ENCODE peak calls at places on chromosome 21, in nine cellular contexts. One of them, this sample, is unnamed.

GRCh38 chr21:33587792-33588484 is 546 bp downstream of the DONSON start:
- DNase-seq in H1: no peak
- DNase-seq in HCT116: no peak
- DNase-seq in stomach: peak
- DNase-seq in breast epithelium: no peak
- DNase-seq in endothelial cell of umbilical vein: peak
- DNase-seq in GM12892: peak
- DNase-seq in K562: peak
- DNase-seq in GM23338: peak
- DNase-seq in this sample: peak

GRCh38 chr21:25215698-25216384 is 391.4 kb downstream of the MRPL39 start:
- DNase-seq in H1: no peak
- DNase-seq in HCT116: no peak
- DNase-seq in stomach: no peak
- DNase-seq in breast epithelium: no peak
- DNase-seq in endothelial cell of umbilical vein: no peak
- DNase-seq in GM12892: no peak
- DNase-seq in K562: no peak
- DNase-seq in GM23338: no peak
- DNase-seq in this sample: no peak

GRCh38 chr21:33305344-33305671 is 19.5 kb upstream of the IFNAR1 start:
- DNase-seq in H1: no peak
- DNase-seq in HCT116: no peak
- DNase-seq in stomach: no peak
- DNase-seq in breast epithelium: no peak
- DNase-seq in endothelial cell of umbilical vein: no peak
- DNase-seq in GM12892: no peak
- DNase-seq in K562: no peak
- DNase-seq in GM23338: no peak
- DNase-seq in this sample: no peak

GRCh38 chr21:37207441-37208009 is 59.6 kb downstream of the VPS26C start:
- DNase-seq in H1: no peak
- DNase-seq in HCT116: peak
- DNase-seq in stomach: no peak
- DNase-seq in breast epithelium: peak
- DNase-seq in endothelial cell of umbilical vein: no peak
- DNase-seq in GM12892: peak
- DNase-seq in K562: no peak
- DNase-seq in GM23338: no peak
- DNase-seq in this sample: peak

GRCh38 chr21:25421327-25422028 is 185.8 kb downstream of the MRPL39 start:
- DNase-seq in H1: peak
- DNase-seq in HCT116: no peak
- DNase-seq in stomach: peak
- DNase-seq in breast epithelium: no peak
- DNase-seq in endothelial cell of umbilical vein: peak
- DNase-seq in GM12892: no peak
- DNase-seq in K562: peak
- DNase-seq in GM23338: peak
- DNase-seq in this sample: peak

GRCh38 chr21:29854795-29855194 is 85.0 kb downstream of the GRIK1 start:
- DNase-seq in H1: no peak
- DNase-seq in HCT116: no peak
- DNase-seq in stomach: no peak
- DNase-seq in breast epithelium: no peak
- DNase-seq in endothelial cell of umbilical vein: no peak
- DNase-seq in GM12892: no peak
- DNase-seq in K562: no peak
- DNase-seq in GM23338: no peak
- DNase-seq in this sample: no peak

GRCh38 chr21:15520811-15521643 is 208.8 kb upstream of the USP25 start:
- DNase-seq in H1: no peak
- DNase-seq in HCT116: no peak
- DNase-seq in stomach: no peak
- DNase-seq in breast epithelium: no peak
- DNase-seq in endothelial cell of umbilical vein: no peak
- DNase-seq in GM12892: no peak
- DNase-seq in K562: no peak
- DNase-seq in GM23338: peak
- DNase-seq in this sample: no peak

GRCh38 chr21:28758042-28758882 is 234.4 kb downstream of the LTN1 start:
- DNase-seq in H1: no peak
- DNase-seq in HCT116: no peak
- DNase-seq in stomach: no peak
- DNase-seq in breast epithelium: no peak
- DNase-seq in endothelial cell of umbilical vein: no peak
- DNase-seq in GM12892: no peak
- DNase-seq in K562: no peak
- DNase-seq in GM23338: no peak
- DNase-seq in this sample: no peak

GRCh38 chr21:27424601-27425000 is 457.7 kb upstream of the ADAMTS5 start:
- DNase-seq in H1: no peak
- DNase-seq in HCT116: no peak
- DNase-seq in stomach: no peak
- DNase-seq in breast epithelium: no peak
- DNase-seq in endothelial cell of umbilical vein: no peak
- DNase-seq in GM12892: no peak
- DNase-seq in K562: no peak
- DNase-seq in GM23338: no peak
- DNase-seq in this sample: no peak

GRCh38 chr21:27421654-27422053 is 454.8 kb upstream of the ADAMTS5 start:
- DNase-seq in H1: no peak
- DNase-seq in HCT116: no peak
- DNase-seq in stomach: no peak
- DNase-seq in breast epithelium: no peak
- DNase-seq in endothelial cell of umbilical vein: no peak
- DNase-seq in GM12892: no peak
- DNase-seq in K562: no peak
- DNase-seq in GM23338: no peak
- DNase-seq in this sample: no peak

GRCh38 chr21:27423906-27424595 is 457.2 kb upstream of the ADAMTS5 start:
- DNase-seq in H1: peak
- DNase-seq in HCT116: no peak
- DNase-seq in stomach: no peak
- DNase-seq in breast epithelium: no peak
- DNase-seq in endothelial cell of umbilical vein: no peak
- DNase-seq in GM12892: no peak
- DNase-seq in K562: no peak
- DNase-seq in GM23338: peak
- DNase-seq in this sample: no peak

GRCh38 chr21:27422435-27422834 is 455.5 kb upstream of the ADAMTS5 start:
- DNase-seq in H1: no peak
- DNase-seq in HCT116: no peak
- DNase-seq in stomach: no peak
- DNase-seq in breast epithelium: no peak
- DNase-seq in endothelial cell of umbilical vein: no peak
- DNase-seq in GM12892: no peak
- DNase-seq in K562: no peak
- DNase-seq in GM23338: no peak
- DNase-seq in this sample: no peak

DNA sequence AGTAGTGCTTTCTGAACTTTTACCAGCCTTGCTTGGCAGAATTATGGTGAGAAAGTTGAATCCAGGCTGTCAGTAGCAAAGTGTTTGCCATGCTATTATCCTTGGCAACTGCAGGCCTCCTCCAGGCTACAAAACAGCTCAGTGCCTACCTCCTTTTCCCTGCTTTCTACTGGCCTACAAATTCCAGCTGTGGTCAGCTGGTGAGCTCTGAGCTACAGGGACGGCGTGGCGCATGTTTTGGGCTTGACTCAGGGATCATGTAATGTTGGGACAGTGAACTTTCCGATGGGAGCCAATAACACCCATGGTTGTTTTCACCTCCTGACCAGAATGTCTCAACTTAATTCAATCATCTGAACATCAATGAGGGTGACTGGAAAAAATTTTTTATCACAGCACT is 456.2 kb upstream of the ADAMTS5 start:
- DNase-seq in H1: no peak
- DNase-seq in HCT116: no peak
- DNase-seq in stomach: peak
- DNase-seq in breast epithelium: no peak
- DNase-seq in endothelial cell of umbilical vein: no peak
- DNase-seq in GM12892: no peak
- DNase-seq in K562: no peak
- DNase-seq in GM23338: no peak
- DNase-seq in this sample: peak
- TF ChIP-seq POLR2AphosphoS5 in H1: no peak
- TF ChIP-seq POLR2AphosphoS5 in HCT116: no peak
- TF ChIP-seq POLR2AphosphoS5 in stomach: peak
- TF ChIP-seq POLR2AphosphoS5 in breast epithelium: peak
- TF ChIP-seq POLR2AphosphoS5 in endothelial cell of umbilical vein: no peak
- TF ChIP-seq POLR2AphosphoS5 in GM12892: no peak
- TF ChIP-seq POLR2AphosphoS5 in K562: no peak
- TF ChIP-seq POLR2AphosphoS5 in GM23338: no peak
- TF ChIP-seq POLR2AphosphoS5 in this sample: no peak

GRCh38 chr21:44353200-44353970 is at the start of gene TRPM2:
- DNase-seq in H1: no peak
- DNase-seq in HCT116: no peak
- DNase-seq in stomach: peak
- DNase-seq in breast epithelium: no peak
- DNase-seq in endothelial cell of umbilical vein: no peak
- DNase-seq in GM12892: no peak
- DNase-seq in K562: no peak
- DNase-seq in GM23338: no peak
- DNase-seq in this sample: peak

GRCh38 chr21:44354001-44354405 is 582 bp downstream of the TRPM2 start:
- DNase-seq in H1: no peak
- DNase-seq in HCT116: no peak
- DNase-seq in stomach: no peak
- DNase-seq in breast epithelium: no peak
- DNase-seq in endothelial cell of umbilical vein: no peak
- DNase-seq in GM12892: no peak
- DNase-seq in K562: no peak
- DNase-seq in GM23338: no peak
- DNase-seq in this sample: no peak

GRCh38 chr21:44357064-44357837 is 3.8 kb downstream of the TRPM2 start:
- DNase-seq in H1: no peak
- DNase-seq in HCT116: no peak
- DNase-seq in stomach: no peak
- DNase-seq in breast epithelium: no peak
- DNase-seq in endothelial cell of umbilical vein: no peak
- DNase-seq in GM12892: no peak
- DNase-seq in K562: no peak
- DNase-seq in GM23338: no peak
- DNase-seq in this sample: no peak

GRCh38 chr21:44356636-44357035 is 3.2 kb downstream of the TRPM2 start:
- DNase-seq in H1: no peak
- DNase-seq in HCT116: no peak
- DNase-seq in stomach: no peak
- DNase-seq in breast epithelium: no peak
- DNase-seq in endothelial cell of umbilical vein: no peak
- DNase-seq in GM12892: no peak
- DNase-seq in K562: no peak
- DNase-seq in GM23338: no peak
- DNase-seq in this sample: no peak

GRCh38 chr21:44354775-44355771 is 1.7 kb downstream of the TRPM2 start:
- DNase-seq in H1: no peak
- DNase-seq in HCT116: no peak
- DNase-seq in stomach: no peak
- DNase-seq in breast epithelium: no peak
- DNase-seq in endothelial cell of umbilical vein: no peak
- DNase-seq in GM12892: no peak
- DNase-seq in K562: no peak
- DNase-seq in GM23338: no peak
- DNase-seq in this sample: no peak
- TF ChIP-seq POLR2AphosphoS5 in H1: no peak
- TF ChIP-seq POLR2AphosphoS5 in HCT116: no peak
- TF ChIP-seq POLR2AphosphoS5 in stomach: no peak
- TF ChIP-seq POLR2AphosphoS5 in breast epithelium: no peak
- TF ChIP-seq POLR2AphosphoS5 in endothelial cell of umbilical vein: no peak
- TF ChIP-seq POLR2AphosphoS5 in GM12892: no peak
- TF ChIP-seq POLR2AphosphoS5 in K562: no peak
- TF ChIP-seq POLR2AphosphoS5 in GM23338: no peak
- TF ChIP-seq POLR2AphosphoS5 in this sample: no peak

GRCh38 chr21:42515708-42516502 is 2.3 kb downstream of the SLC37A1 start:
- DNase-seq in H1: no peak
- DNase-seq in HCT116: peak
- DNase-seq in stomach: no peak
- DNase-seq in breast epithelium: no peak
- DNase-seq in endothelial cell of umbilical vein: no peak
- DNase-seq in GM12892: no peak
- DNase-seq in K562: no peak
- DNase-seq in GM23338: peak
- DNase-seq in this sample: peak

GRCh38 chr21:42514883-42515228 is 1.2 kb downstream of the SLC37A1 start:
- DNase-seq in H1: no peak
- DNase-seq in HCT116: no peak
- DNase-seq in stomach: no peak
- DNase-seq in breast epithelium: no peak
- DNase-seq in endothelial cell of umbilical vein: no peak
- DNase-seq in GM12892: no peak
- DNase-seq in K562: no peak
- DNase-seq in GM23338: no peak
- DNase-seq in this sample: no peak

GRCh38 chr21:42512346-42513034 is 1.2 kb upstream of the SLC37A1 start:
- DNase-seq in H1: no peak
- DNase-seq in HCT116: no peak
- DNase-seq in stomach: no peak
- DNase-seq in breast epithelium: no peak
- DNase-seq in endothelial cell of umbilical vein: no peak
- DNase-seq in GM12892: no peak
- DNase-seq in K562: no peak
- DNase-seq in GM23338: no peak
- DNase-seq in this sample: no peak

GRCh38 chr21:42513985-42514882 is 582 bp downstream of the SLC37A1 start:
- DNase-seq in H1: no peak
- DNase-seq in HCT116: no peak
- DNase-seq in stomach: peak
- DNase-seq in breast epithelium: no peak
- DNase-seq in endothelial cell of umbilical vein: peak
- DNase-seq in GM12892: peak
- DNase-seq in K562: no peak
- DNase-seq in GM23338: peak
- DNase-seq in this sample: peak

DNA sequence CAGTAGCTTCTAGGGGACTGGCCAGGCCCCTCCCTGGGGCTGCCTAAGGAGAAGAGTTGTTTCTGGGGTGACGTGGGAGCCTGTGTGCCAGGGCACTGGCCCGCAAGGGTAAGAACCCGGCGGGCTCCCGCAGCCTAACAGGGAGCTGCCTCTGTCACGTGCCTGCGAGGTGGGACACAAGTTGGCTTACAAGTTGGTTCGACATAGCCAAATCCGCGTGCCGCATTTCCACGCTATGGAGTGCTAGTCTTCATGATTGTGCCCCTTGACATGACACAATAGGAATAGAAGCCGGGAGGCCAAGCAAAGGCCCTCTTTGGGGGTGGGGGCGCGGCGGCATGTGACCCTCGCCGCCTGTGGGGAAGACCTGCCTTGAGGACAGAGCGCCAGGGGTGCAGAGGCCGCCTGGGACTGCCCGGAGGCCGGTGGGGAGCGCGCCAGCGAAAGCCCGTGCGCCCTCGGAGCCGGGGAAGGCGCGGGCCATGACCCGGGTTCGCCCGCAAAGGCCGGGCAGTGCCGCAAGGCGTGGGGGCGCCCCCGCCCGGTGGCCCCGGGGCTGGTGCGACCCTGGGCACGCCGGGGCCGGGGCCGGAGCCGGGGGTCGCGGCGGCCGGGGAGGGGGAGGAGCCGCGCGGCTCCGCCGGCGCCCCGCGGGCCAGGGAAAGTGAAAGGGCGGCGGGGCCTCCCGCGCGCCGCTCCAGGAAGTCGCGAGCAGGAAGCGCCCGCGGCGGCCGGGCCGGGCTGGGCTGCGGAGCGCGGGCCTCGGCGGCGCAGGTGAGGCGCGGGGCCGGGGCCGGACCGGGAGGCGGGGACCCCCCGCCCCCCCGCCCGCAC is at the start of gene SLC37A1:
- DNase-seq in H1: no peak
- DNase-seq in HCT116: no peak
- DNase-seq in stomach: peak
- DNase-seq in breast epithelium: no peak
- DNase-seq in endothelial cell of umbilical vein: no peak
- DNase-seq in GM12892: peak
- DNase-seq in K562: no peak
- DNase-seq in GM23338: peak
- DNase-seq in this sample: no peak
- TF ChIP-seq POLR2AphosphoS5 in H1: no peak
- TF ChIP-seq POLR2AphosphoS5 in HCT116: no peak
- TF ChIP-seq POLR2AphosphoS5 in stomach: peak
- TF ChIP-seq POLR2AphosphoS5 in breast epithelium: no peak
- TF ChIP-seq POLR2AphosphoS5 in endothelial cell of umbilical vein: no peak
- TF ChIP-seq POLR2AphosphoS5 in GM12892: no peak
- TF ChIP-seq POLR2AphosphoS5 in K562: no peak
- TF ChIP-seq POLR2AphosphoS5 in GM23338: no peak
- TF ChIP-seq POLR2AphosphoS5 in this sample: no peak

GRCh38 chr21:16863541-16863940 is 649.3 kb upstream of the CXADR start:
- DNase-seq in H1: no peak
- DNase-seq in HCT116: no peak
- DNase-seq in stomach: no peak
- DNase-seq in breast epithelium: no peak
- DNase-seq in endothelial cell of umbilical vein: no peak
- DNase-seq in GM12892: no peak
- DNase-seq in K562: no peak
- DNase-seq in GM23338: no peak
- DNase-seq in this sample: no peak
- TF ChIP-seq POLR2AphosphoS5 in H1: no peak
- TF ChIP-seq POLR2AphosphoS5 in HCT116: no peak
- TF ChIP-seq POLR2AphosphoS5 in stomach: no peak
- TF ChIP-seq POLR2AphosphoS5 in breast epithelium: no peak
- TF ChIP-seq POLR2AphosphoS5 in endothelial cell of umbilical vein: no peak
- TF ChIP-seq POLR2AphosphoS5 in GM12892: no peak
- TF ChIP-seq POLR2AphosphoS5 in K562: no peak
- TF ChIP-seq POLR2AphosphoS5 in GM23338: no peak
- TF ChIP-seq POLR2AphosphoS5 in this sample: no peak